ENCODE peak calls at places on chromosome 12, in ten cellular contexts. One of them, this sample, is unnamed.

GRCh38 chr12:117292688-117293087 is 68.7 kb downstream of the NOS1 start:
- DNase-seq in right atrium auricular region: no peak
- DNase-seq in lower lobe of right lung: no peak
- DNase-seq in heart left ventricle: no peak
- DNase-seq in gastrocnemius medialis: no peak
- DNase-seq in psoas muscle: no peak
- DNase-seq in GM23338: no peak
- DNase-seq in left lung: no peak
- DNase-seq in brain microvascular endothelial cell: no peak
- DNase-seq in heart right ventricle: no peak
- DNase-seq in this sample: no peak

GRCh38 chr12:46531804-46532203 is 159.2 kb upstream of the SLC38A2 start:
- DNase-seq in GM23338: no peak
- DNase-seq in lower lobe of right lung: no peak
- DNase-seq in left lung: no peak
- DNase-seq in heart left ventricle: no peak
- DNase-seq in gastrocnemius medialis: no peak
- DNase-seq in heart right ventricle: no peak
- DNase-seq in right atrium auricular region: no peak
- DNase-seq in psoas muscle: no peak
- DNase-seq in brain microvascular endothelial cell: no peak
- DNase-seq in this sample: no peak

GRCh38 chr12:53500119-53500775 is 836 bp upstream of the TARBP2 start:
- DNase-seq in gastrocnemius medialis: peak; percentile 55
- DNase-seq in right atrium auricular region: peak; percentile 82
- DNase-seq in GM23338: peak; percentile 40
- DNase-seq in heart left ventricle: no peak
- DNase-seq in left lung: peak; percentile 77
- DNase-seq in lower lobe of right lung: peak; percentile 73
- DNase-seq in heart right ventricle: no peak
- DNase-seq in brain microvascular endothelial cell: peak; percentile 29
- DNase-seq in psoas muscle: peak; percentile 74
- DNase-seq in this sample: no peak

GRCh38 chr12:82314406-82314892 is 43.7 kb downstream of the CCDC59 start:
- DNase-seq in heart right ventricle: no peak
- DNase-seq in brain microvascular endothelial cell: no peak
- DNase-seq in gastrocnemius medialis: no peak
- DNase-seq in psoas muscle: no peak
- DNase-seq in GM23338: peak; percentile 82
- DNase-seq in heart left ventricle: no peak
- DNase-seq in lower lobe of right lung: peak; percentile 62
- DNase-seq in left lung: peak; percentile 44
- DNase-seq in right atrium auricular region: no peak
- DNase-seq in this sample: no peak

GRCh38 chr12:117447665-117448366 is 86.4 kb upstream of the NOS1 start:
- DNase-seq in heart left ventricle: no peak
- DNase-seq in right atrium auricular region: no peak
- DNase-seq in left lung: no peak
- DNase-seq in heart right ventricle: no peak
- DNase-seq in brain microvascular endothelial cell: no peak
- DNase-seq in lower lobe of right lung: no peak
- DNase-seq in gastrocnemius medialis: no peak
- DNase-seq in GM23338: no peak
- DNase-seq in psoas muscle: no peak
- DNase-seq in this sample: no peak

GRCh38 chr12:47078733-47079364 is 572 bp upstream of the PCED1B start:
- DNase-seq in left lung: peak; percentile 45
- DNase-seq in GM23338: no peak
- DNase-seq in heart right ventricle: peak; percentile 21
- DNase-seq in right atrium auricular region: peak; percentile 64
- DNase-seq in psoas muscle: peak; percentile 17
- DNase-seq in lower lobe of right lung: peak; percentile 62
- DNase-seq in brain microvascular endothelial cell: no peak
- DNase-seq in heart left ventricle: no peak
- DNase-seq in gastrocnemius medialis: no peak
- DNase-seq in this sample: no peak

GRCh38 chr12:96106137-96106536 is 70.8 kb upstream of the LTA4H start:
- DNase-seq in lower lobe of right lung: no peak
- DNase-seq in psoas muscle: no peak
- DNase-seq in heart right ventricle: no peak
- DNase-seq in left lung: no peak
- DNase-seq in heart left ventricle: no peak
- DNase-seq in gastrocnemius medialis: no peak
- DNase-seq in GM23338: no peak
- DNase-seq in brain microvascular endothelial cell: no peak
- DNase-seq in right atrium auricular region: no peak
- DNase-seq in this sample: no peak

GRCh38 chr12:66092559-66093269 is 37.8 kb downstream of the LLPH start:
- DNase-seq in psoas muscle: no peak
- DNase-seq in gastrocnemius medialis: no peak
- DNase-seq in right atrium auricular region: no peak
- DNase-seq in brain microvascular endothelial cell: no peak
- DNase-seq in heart left ventricle: no peak
- DNase-seq in lower lobe of right lung: no peak
- DNase-seq in heart right ventricle: no peak
- DNase-seq in left lung: no peak
- DNase-seq in GM23338: no peak
- DNase-seq in this sample: no peak

DNA sequence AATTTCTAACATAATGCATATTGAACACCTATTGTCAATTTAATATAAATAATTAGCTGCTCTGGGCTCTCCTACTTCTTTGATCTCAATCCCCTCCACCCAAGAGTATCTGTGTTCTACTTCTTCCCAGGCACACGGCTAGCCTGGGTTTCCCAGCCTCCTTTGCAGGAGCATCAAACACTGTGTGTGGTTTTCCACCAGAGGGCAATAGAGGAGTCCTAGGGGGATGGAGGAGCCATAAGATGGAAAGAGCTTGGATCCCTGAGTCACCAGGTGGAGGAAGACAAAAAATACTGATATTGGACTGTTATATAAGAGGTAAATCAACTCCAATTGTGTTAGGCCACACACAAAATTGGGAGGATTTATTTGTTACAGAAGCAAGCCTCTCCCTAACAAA is 333.7 kb downstream of the GLT1D1 start:
- DNase-seq in lower lobe of right lung: no peak
- DNase-seq in brain microvascular endothelial cell: no peak
- DNase-seq in GM23338: peak; percentile 40
- DNase-seq in gastrocnemius medialis: no peak
- DNase-seq in right atrium auricular region: no peak
- DNase-seq in heart left ventricle: no peak
- DNase-seq in psoas muscle: no peak
- DNase-seq in heart right ventricle: no peak
- DNase-seq in left lung: no peak
- DNase-seq in this sample: no peak
- TF ChIP-seq CTCF in lower lobe of right lung: no peak
- TF ChIP-seq CTCF in brain microvascular endothelial cell: peak; percentile 55
- TF ChIP-seq CTCF in GM23338: peak; percentile 50
- TF ChIP-seq CTCF in gastrocnemius medialis: no peak
- TF ChIP-seq CTCF in right atrium auricular region: no peak
- TF ChIP-seq CTCF in heart left ventricle: no peak
- TF ChIP-seq CTCF in psoas muscle: no peak
- TF ChIP-seq CTCF in heart right ventricle: no peak
- TF ChIP-seq CTCF in left lung: no peak
- TF ChIP-seq CTCF in this sample: no peak

GRCh38 chr12:5870183-5870582 is 74.9 kb downstream of the ANO2 start:
- DNase-seq in gastrocnemius medialis: no peak
- DNase-seq in lower lobe of right lung: no peak
- DNase-seq in psoas muscle: no peak
- DNase-seq in heart left ventricle: no peak
- DNase-seq in right atrium auricular region: no peak
- DNase-seq in left lung: no peak
- DNase-seq in GM23338: no peak
- DNase-seq in heart right ventricle: no peak
- DNase-seq in brain microvascular endothelial cell: no peak
- DNase-seq in this sample: no peak

GRCh38 chr12:5871741-5872140 is 73.3 kb downstream of the ANO2 start:
- DNase-seq in gastrocnemius medialis: no peak
- DNase-seq in GM23338: no peak
- DNase-seq in heart left ventricle: no peak
- DNase-seq in brain microvascular endothelial cell: no peak
- DNase-seq in psoas muscle: no peak
- DNase-seq in lower lobe of right lung: no peak
- DNase-seq in left lung: no peak
- DNase-seq in right atrium auricular region: no peak
- DNase-seq in heart right ventricle: no peak
- DNase-seq in this sample: no peak

GRCh38 chr12:5872745-5873144 is 72.3 kb downstream of the ANO2 start:
- DNase-seq in brain microvascular endothelial cell: peak; percentile 4
- DNase-seq in heart right ventricle: no peak
- DNase-seq in right atrium auricular region: no peak
- DNase-seq in gastrocnemius medialis: no peak
- DNase-seq in left lung: no peak
- DNase-seq in lower lobe of right lung: no peak
- DNase-seq in psoas muscle: no peak
- DNase-seq in heart left ventricle: no peak
- DNase-seq in GM23338: peak; percentile 21
- DNase-seq in this sample: no peak

GRCh38 chr12:5873341-5873919 is 71.6 kb downstream of the ANO2 start:
- DNase-seq in psoas muscle: no peak
- DNase-seq in heart right ventricle: no peak
- DNase-seq in left lung: no peak
- DNase-seq in right atrium auricular region: no peak
- DNase-seq in GM23338: peak; percentile 39
- DNase-seq in brain microvascular endothelial cell: no peak
- DNase-seq in lower lobe of right lung: no peak
- DNase-seq in heart left ventricle: no peak
- DNase-seq in gastrocnemius medialis: no peak
- DNase-seq in this sample: no peak

DNA sequence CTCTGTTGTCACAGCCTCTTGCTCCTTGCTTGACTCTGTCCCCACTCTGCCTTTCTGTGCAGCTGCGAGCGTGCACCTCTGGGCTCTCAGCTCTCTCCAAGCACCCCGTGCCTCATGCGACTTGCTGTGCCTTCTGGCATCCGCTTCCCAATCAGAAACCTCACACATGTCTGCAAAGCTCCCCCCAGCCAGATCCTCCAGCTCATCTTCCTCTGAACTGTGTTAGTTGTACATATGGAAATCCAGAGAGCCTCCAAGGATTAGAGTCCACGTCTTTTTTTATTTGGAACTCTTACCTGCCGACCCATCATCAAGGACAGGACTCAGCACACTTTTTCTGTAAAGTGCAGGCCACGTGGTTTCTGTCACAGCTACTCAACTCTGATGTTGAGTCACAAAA is 70.5 kb downstream of the ANO2 start:
- DNase-seq in right atrium auricular region: no peak
- DNase-seq in GM23338: no peak
- DNase-seq in heart left ventricle: no peak
- DNase-seq in gastrocnemius medialis: no peak
- DNase-seq in heart right ventricle: no peak
- DNase-seq in psoas muscle: no peak
- DNase-seq in lower lobe of right lung: no peak
- DNase-seq in left lung: no peak
- DNase-seq in brain microvascular endothelial cell: no peak
- DNase-seq in this sample: no peak
- H3K4me3 ChIP-seq in right atrium auricular region: no peak overlapping the region
- H3K4me3 ChIP-seq in GM23338: no peak overlapping the region
- H3K4me3 ChIP-seq in heart left ventricle: no peak overlapping the region
- H3K4me3 ChIP-seq in gastrocnemius medialis: no peak overlapping the region
- H3K4me3 ChIP-seq in heart right ventricle: no peak overlapping the region
- H3K4me3 ChIP-seq in psoas muscle: no peak overlapping the region
- H3K4me3 ChIP-seq in lower lobe of right lung: no peak overlapping the region
- H3K4me3 ChIP-seq in left lung: no peak overlapping the region
- H3K4me3 ChIP-seq in brain microvascular endothelial cell: no peak overlapping the region
- H3K4me3 ChIP-seq in this sample: no peak overlapping the region

GRCh38 chr12:6772729-6773661 is 675 bp downstream of the LAG3 start:
- DNase-seq in gastrocnemius medialis: no peak
- DNase-seq in left lung: no peak
- DNase-seq in right atrium auricular region: no peak
- DNase-seq in brain microvascular endothelial cell: no peak
- DNase-seq in heart left ventricle: no peak
- DNase-seq in heart right ventricle: no peak
- DNase-seq in psoas muscle: no peak
- DNase-seq in GM23338: no peak
- DNase-seq in lower lobe of right lung: no peak
- DNase-seq in this sample: no peak

GRCh38 chr12:6772331-6772695 is at the start of gene LAG3:
- DNase-seq in right atrium auricular region: no peak
- DNase-seq in heart left ventricle: no peak
- DNase-seq in gastrocnemius medialis: no peak
- DNase-seq in psoas muscle: no peak
- DNase-seq in brain microvascular endothelial cell: no peak
- DNase-seq in GM23338: no peak
- DNase-seq in heart right ventricle: no peak
- DNase-seq in lower lobe of right lung: no peak
- DNase-seq in left lung: no peak
- DNase-seq in this sample: no peak

GRCh38 chr12:6771091-6771495 is 1.2 kb upstream of the LAG3 start:
- DNase-seq in gastrocnemius medialis: no peak
- DNase-seq in right atrium auricular region: no peak
- DNase-seq in left lung: no peak
- DNase-seq in heart left ventricle: no peak
- DNase-seq in brain microvascular endothelial cell: no peak
- DNase-seq in lower lobe of right lung: no peak
- DNase-seq in GM23338: no peak
- DNase-seq in heart right ventricle: no peak
- DNase-seq in psoas muscle: no peak
- DNase-seq in this sample: no peak

GRCh38 chr12:6770600-6770999 is 1.7 kb upstream of the LAG3 start:
- DNase-seq in gastrocnemius medialis: no peak
- DNase-seq in heart right ventricle: no peak
- DNase-seq in GM23338: no peak
- DNase-seq in left lung: no peak
- DNase-seq in heart left ventricle: no peak
- DNase-seq in lower lobe of right lung: no peak
- DNase-seq in brain microvascular endothelial cell: no peak
- DNase-seq in right atrium auricular region: no peak
- DNase-seq in psoas muscle: no peak
- DNase-seq in this sample: no peak

GRCh38 chr12:6771509-6772330 is 600 bp upstream of the LAG3 start:
- DNase-seq in left lung: no peak
- DNase-seq in gastrocnemius medialis: no peak
- DNase-seq in lower lobe of right lung: no peak
- DNase-seq in heart left ventricle: no peak
- DNase-seq in heart right ventricle: no peak
- DNase-seq in right atrium auricular region: no peak
- DNase-seq in brain microvascular endothelial cell: no peak
- DNase-seq in GM23338: no peak
- DNase-seq in psoas muscle: no peak
- DNase-seq in this sample: no peak
- H3K27ac ChIP-seq in left lung: peak overlapping the region; percentile 42
- H3K27ac ChIP-seq in gastrocnemius medialis: no peak overlapping the region
- H3K27ac ChIP-seq in lower lobe of right lung: peak overlapping the region; percentile 9
- H3K27ac ChIP-seq in heart left ventricle: no peak overlapping the region
- H3K27ac ChIP-seq in heart right ventricle: no peak overlapping the region
- H3K27ac ChIP-seq in right atrium auricular region: no peak overlapping the region
- H3K27ac ChIP-seq in brain microvascular endothelial cell: no peak overlapping the region
- H3K27ac ChIP-seq in GM23338: no peak overlapping the region
- H3K27ac ChIP-seq in psoas muscle: no peak overlapping the region
- H3K27ac ChIP-seq in this sample: no peak overlapping the region

GRCh38 chr12:6824085-6824800 is 2.6 kb downstream of the GPR162 start:
- DNase-seq in gastrocnemius medialis: no peak
- DNase-seq in heart right ventricle: no peak
- DNase-seq in brain microvascular endothelial cell: no peak
- DNase-seq in GM23338: no peak
- DNase-seq in heart left ventricle: no peak
- DNase-seq in lower lobe of right lung: no peak
- DNase-seq in left lung: no peak
- DNase-seq in right atrium auricular region: no peak
- DNase-seq in psoas muscle: no peak
- DNase-seq in this sample: no peak

GRCh38 chr12:6821271-6821673 is 349 bp upstream of the GPR162 start:
- DNase-seq in heart left ventricle: peak; percentile 84
- DNase-seq in GM23338: peak; percentile 89
- DNase-seq in gastrocnemius medialis: peak; percentile 58
- DNase-seq in lower lobe of right lung: peak; percentile 72
- DNase-seq in psoas muscle: peak; percentile 72
- DNase-seq in left lung: peak; percentile 81
- DNase-seq in right atrium auricular region: peak; percentile 89
- DNase-seq in heart right ventricle: peak; percentile 70
- DNase-seq in brain microvascular endothelial cell: peak; percentile 56
- DNase-seq in this sample: peak; percentile 53

GRCh38 chr12:6823161-6824084 is 1.8 kb downstream of the GPR162 start:
- DNase-seq in heart right ventricle: no peak
- DNase-seq in gastrocnemius medialis: no peak
- DNase-seq in right atrium auricular region: no peak
- DNase-seq in heart left ventricle: no peak
- DNase-seq in lower lobe of right lung: no peak
- DNase-seq in brain microvascular endothelial cell: no peak
- DNase-seq in GM23338: no peak
- DNase-seq in left lung: no peak
- DNase-seq in psoas muscle: no peak
- DNase-seq in this sample: no peak

GRCh38 chr12:6821674-6822433 is at the start of gene GPR162:
- DNase-seq in lower lobe of right lung: peak; percentile 69
- DNase-seq in psoas muscle: peak; percentile 55
- DNase-seq in heart left ventricle: peak; percentile 76
- DNase-seq in left lung: peak; percentile 64
- DNase-seq in right atrium auricular region: no peak
- DNase-seq in brain microvascular endothelial cell: peak; percentile 12
- DNase-seq in gastrocnemius medialis: no peak
- DNase-seq in heart right ventricle: peak; percentile 72
- DNase-seq in GM23338: peak; percentile 93
- DNase-seq in this sample: no peak

GRCh38 chr12:6822461-6823135 is 977 bp downstream of the GPR162 start:
- DNase-seq in heart left ventricle: no peak
- DNase-seq in psoas muscle: no peak
- DNase-seq in right atrium auricular region: no peak
- DNase-seq in heart right ventricle: no peak
- DNase-seq in lower lobe of right lung: no peak
- DNase-seq in gastrocnemius medialis: no peak
- DNase-seq in GM23338: no peak
- DNase-seq in brain microvascular endothelial cell: no peak
- DNase-seq in left lung: no peak
- DNase-seq in this sample: no peak
- TF ChIP-seq CTCF in heart left ventricle: no peak
- TF ChIP-seq CTCF in psoas muscle: no peak
- TF ChIP-seq CTCF in right atrium auricular region: no peak
- TF ChIP-seq CTCF in heart right ventricle: no peak
- TF ChIP-seq CTCF in lower lobe of right lung: no peak
- TF ChIP-seq CTCF in gastrocnemius medialis: no peak
- TF ChIP-seq CTCF in GM23338: no peak
- TF ChIP-seq CTCF in brain microvascular endothelial cell: no peak
- TF ChIP-seq CTCF in left lung: no peak
- TF ChIP-seq CTCF in this sample: no peak